ENCODE peak calls at places on chromosomes 6 and 20, in nine cellular contexts. R is CD8-positive, alpha-beta T cell; J is right lobe of liver; G is PC-3; P is ovary; U is HCT116; S is psoas muscle; N is left ventricle myocardium inferior; H is body of pancreas. M is an unnamed sample.

GRCh38 chr6:84764332-84765049 is at the start of gene TBX18:
- DNase-seq in R (no peak), J (peak), G (no peak), P (peak), U (peak), S (peak), N (peak), H (peak), M (peak)

GRCh38 chr20:48286571-48287551 is 501.6 kb upstream of the SULF2 start:
- DNase-seq in R (no peak), J (no peak), G (no peak), P (peak), U (no peak), S (no peak), N (no peak), H (no peak), M (no peak)

GRCh38 chr20:10337291-10337690 is 96.7 kb downstream of the MKKS start:
- DNase-seq in R (no peak), J (no peak), G (no peak), P (no peak), U (no peak), S (no peak), N (no peak), H (no peak), M (no peak)

GRCh38 chr20:40493071-40493470 is 196.0 kb downstream of the MAFB start:
- DNase-seq in R (no peak), J (peak), G (no peak), P (peak), U (no peak), S (peak), N (peak), H (peak), M (no peak)

GRCh38 chr6:72642435-72642834 is 20.6 kb downstream of the KCNQ5 start:
- DNase-seq in R (no peak), J (no peak), G (no peak), P (no peak), U (no peak), S (no peak), N (no peak), H (no peak), M (no peak)

GRCh38 chr20:38127011-38127621 is 38.0 kb downstream of the TGM2 start:
- DNase-seq in R (no peak), J (no peak), G (peak), P (peak), U (peak), S (peak), N (no peak), H (peak), M (peak)

GRCh38 chr6:161596807-161597505 is 323.1 kb upstream of the AGPAT4 start:
- DNase-seq in R (no peak), J (no peak), G (no peak), P (no peak), U (no peak), S (no peak), N (no peak), H (no peak), M (no peak)

GRCh38 chr6:167341038-167341613 is 16.2 kb downstream of the TTLL2 start:
- DNase-seq in R (no peak), J (no peak), G (no peak), P (no peak), U (no peak), S (no peak), N (no peak), H (no peak), M (no peak)

GRCh38 chr6:81977488-81977887 is 225.0 kb upstream of the TENT5A start:
- DNase-seq in R (no peak), J (no peak), G (peak), P (no peak), U (no peak), S (no peak), N (no peak), H (no peak), M (no peak)

GRCh38 chr6:155580904-155581303 is 125.3 kb upstream of the NOX3 start:
- DNase-seq in R (no peak), J (no peak), G (no peak), P (no peak), U (no peak), S (no peak), N (no peak), H (no peak), M (no peak)
- TF ChIP-seq CTCF in R (no peak), J (no peak), G (peak), P (no peak), U (peak), S (no peak), N (peak), H (no peak), M (no peak)

GRCh38 chr6:75024796-75025195 is 181.1 kb downstream of the COL12A1 start:
- DNase-seq in R (no peak), J (no peak), G (no peak), P (no peak), U (no peak), S (no peak), N (no peak), H (no peak), M (no peak)

GRCh38 chr6:75023634-75024033 is 182.2 kb downstream of the COL12A1 start:
- DNase-seq in R (no peak), J (no peak), G (peak), P (no peak), U (no peak), S (no peak), N (no peak), H (no peak), M (no peak)

DNA sequence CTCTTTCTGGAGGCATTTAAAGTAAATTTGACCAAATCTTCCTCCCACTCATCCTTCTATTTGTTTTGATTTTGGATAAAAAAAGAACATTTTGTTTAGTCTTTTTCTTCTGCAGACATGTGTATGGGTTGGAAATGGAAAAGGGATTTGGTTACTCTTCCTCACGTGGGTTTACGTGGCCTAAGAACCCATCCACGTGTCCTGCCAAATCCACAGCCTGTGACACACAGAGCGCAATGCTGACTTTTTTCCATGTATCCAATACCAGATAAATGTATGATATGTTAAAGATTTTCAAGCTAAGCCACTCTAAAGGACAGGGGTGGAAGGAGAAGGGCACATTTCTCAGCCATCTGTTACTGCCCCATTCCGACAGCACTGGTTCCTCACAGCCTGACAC is 176.5 kb downstream of the COL12A1 start:
- DNase-seq in R (no peak), J (no peak), G (no peak), P (peak), U (no peak), S (no peak), N (no peak), H (no peak), M (no peak)
- H3K27ac ChIP-seq in R (no peak), J (no peak), G (no peak), P (no peak), U (no peak), S (no peak), N (no peak), H (no peak), M (no peak)

GRCh38 chr6:3776881-3777507 is 25.5 kb upstream of the PXDC1 start:
- DNase-seq in R (no peak), J (no peak), G (no peak), P (no peak), U (no peak), S (no peak), N (no peak), H (no peak), M (no peak)
- TF ChIP-seq CTCF in R (no peak), J (no peak), G (peak), P (no peak), U (no peak), S (no peak), N (no peak), H (no peak), M (no peak)

GRCh38 chr20:1503564-1504227 is 12.5 kb upstream of the SIRPB2 start:
- DNase-seq in R (peak), J (peak), G (peak), P (no peak), U (peak), S (peak), N (peak), H (peak), M (peak)
- H3K27ac ChIP-seq in R (no peak), J (no peak), G (peak), P (no peak), U (no peak), S (no peak), N (no peak), H (no peak), M (no peak)

GRCh38 chr6:19869464-19869863 is 32.3 kb downstream of the ID4 start:
- DNase-seq in R (no peak), J (no peak), G (peak), P (no peak), U (no peak), S (no peak), N (no peak), H (no peak), M (no peak)

GRCh38 chr6:19876672-19877071 is 39.5 kb downstream of the ID4 start:
- DNase-seq in R (no peak), J (no peak), G (no peak), P (no peak), U (no peak), S (no peak), N (no peak), H (no peak), M (no peak)

GRCh38 chr6:19866900-19867627 is 29.9 kb downstream of the ID4 start:
- DNase-seq in R (no peak), J (no peak), G (peak), P (no peak), U (peak), S (no peak), N (no peak), H (no peak), M (no peak)

GRCh38 chr6:19870322-19870721 is 33.2 kb downstream of the ID4 start:
- DNase-seq in R (no peak), J (no peak), G (no peak), P (no peak), U (no peak), S (no peak), N (no peak), H (peak), M (no peak)

GRCh38 chr6:19873031-19873430 is 35.9 kb downstream of the ID4 start:
- DNase-seq in R (no peak), J (no peak), G (peak), P (no peak), U (no peak), S (no peak), N (no peak), H (no peak), M (no peak)
- TF ChIP-seq CTCF in R (no peak), J (no peak), G (peak), P (no peak), U (peak), S (no peak), N (no peak), H (no peak), M (no peak)

GRCh38 chr6:11092654-11093053 is 980 bp upstream of the SMIM13 start:
- DNase-seq in R (no peak), J (no peak), G (no peak), P (no peak), U (no peak), S (no peak), N (no peak), H (no peak), M (no peak)
- H3K27ac ChIP-seq in R (peak), J (no peak), G (no peak), P (no peak), U (peak), S (peak), N (peak), H (peak), M (peak)

GRCh38 chr20:33007376-33008335 is at the start of gene BPIFB2:
- DNase-seq in R (no peak), J (peak), G (no peak), P (no peak), U (no peak), S (peak), N (no peak), H (no peak), M (no peak)

GRCh38 chr20:33005908-33006775 is 1.4 kb upstream of the BPIFB2 start:
- DNase-seq in R (no peak), J (no peak), G (no peak), P (no peak), U (no peak), S (no peak), N (no peak), H (no peak), M (no peak)

GRCh38 chr20:33006776-33007375 is 628 bp upstream of the BPIFB2 start:
- DNase-seq in R (no peak), J (no peak), G (no peak), P (no peak), U (no peak), S (peak), N (no peak), H (no peak), M (no peak)

GRCh38 chr20:33004141-33004751 is at the start of gene SUN5:
- DNase-seq in R (no peak), J (no peak), G (no peak), P (no peak), U (no peak), S (no peak), N (no peak), H (no peak), M (no peak)

GRCh38 chr20:33005132-33005566 is 916 bp upstream of the SUN5 start:
- DNase-seq in R (peak), J (no peak), G (peak), P (no peak), U (peak), S (no peak), N (no peak), H (no peak), M (no peak)
- TF ChIP-seq CTCF in R (peak), J (peak), G (peak), P (no peak), U (peak), S (peak), N (peak), H (no peak), M (no peak)

GRCh38 chr6:116370717-116371383 is at the start of gene DSE:
- DNase-seq in R (peak), J (peak), G (peak), P (peak), U (no peak), S (peak), N (peak), H (peak), M (peak)
- H3K27ac ChIP-seq in R (no peak), J (peak), G (peak), P (peak), U (peak), S (peak), N (peak), H (peak), M (peak)

GRCh38 chr20:34675993-34676641 is 775 bp downstream of the PIGU start:
- DNase-seq in R (no peak), J (no peak), G (no peak), P (no peak), U (no peak), S (no peak), N (no peak), H (no peak), M (no peak)

GRCh38 chr20:34673411-34673810 is 3.5 kb downstream of the PIGU start:
- DNase-seq in R (no peak), J (no peak), G (no peak), P (no peak), U (no peak), S (no peak), N (no peak), H (no peak), M (no peak)

GRCh38 chr20:34675561-34675960 is 1.3 kb downstream of the PIGU start:
- DNase-seq in R (no peak), J (no peak), G (no peak), P (no peak), U (no peak), S (no peak), N (no peak), H (no peak), M (no peak)

GRCh38 chr20:34680586-34680985 is 3.7 kb upstream of the PIGU start:
- DNase-seq in R (no peak), J (no peak), G (no peak), P (no peak), U (no peak), S (no peak), N (no peak), H (no peak), M (no peak)

GRCh38 chr20:34676642-34677373 is at the start of gene PIGU:
- DNase-seq in R (peak), J (peak), G (peak), P (peak), U (peak), S (peak), N (peak), H (peak), M (peak)
- TF ChIP-seq CTCF in R (no peak), J (peak), G (no peak), P (peak), U (no peak), S (peak), N (peak), H (no peak), M (no peak)

GRCh38 chr6:107491791-107492674 is 2.1 kb downstream of the SOBP start:
- DNase-seq in R (no peak), J (no peak), G (no peak), P (peak), U (no peak), S (peak), N (peak), H (no peak), M (no peak)

GRCh38 chr6:107495196-107495643 is 5.3 kb downstream of the SOBP start:
- DNase-seq in R (no peak), J (no peak), G (no peak), P (no peak), U (no peak), S (no peak), N (no peak), H (no peak), M (no peak)

GRCh38 chr6:107491059-107491609 is 1.2 kb downstream of the SOBP start:
- DNase-seq in R (peak), J (peak), G (no peak), P (peak), U (no peak), S (peak), N (peak), H (peak), M (peak)

GRCh38 chr6:107496041-107496440 is 6.1 kb downstream of the SOBP start:
- DNase-seq in R (no peak), J (no peak), G (no peak), P (no peak), U (no peak), S (no peak), N (no peak), H (no peak), M (no peak)

DNA sequence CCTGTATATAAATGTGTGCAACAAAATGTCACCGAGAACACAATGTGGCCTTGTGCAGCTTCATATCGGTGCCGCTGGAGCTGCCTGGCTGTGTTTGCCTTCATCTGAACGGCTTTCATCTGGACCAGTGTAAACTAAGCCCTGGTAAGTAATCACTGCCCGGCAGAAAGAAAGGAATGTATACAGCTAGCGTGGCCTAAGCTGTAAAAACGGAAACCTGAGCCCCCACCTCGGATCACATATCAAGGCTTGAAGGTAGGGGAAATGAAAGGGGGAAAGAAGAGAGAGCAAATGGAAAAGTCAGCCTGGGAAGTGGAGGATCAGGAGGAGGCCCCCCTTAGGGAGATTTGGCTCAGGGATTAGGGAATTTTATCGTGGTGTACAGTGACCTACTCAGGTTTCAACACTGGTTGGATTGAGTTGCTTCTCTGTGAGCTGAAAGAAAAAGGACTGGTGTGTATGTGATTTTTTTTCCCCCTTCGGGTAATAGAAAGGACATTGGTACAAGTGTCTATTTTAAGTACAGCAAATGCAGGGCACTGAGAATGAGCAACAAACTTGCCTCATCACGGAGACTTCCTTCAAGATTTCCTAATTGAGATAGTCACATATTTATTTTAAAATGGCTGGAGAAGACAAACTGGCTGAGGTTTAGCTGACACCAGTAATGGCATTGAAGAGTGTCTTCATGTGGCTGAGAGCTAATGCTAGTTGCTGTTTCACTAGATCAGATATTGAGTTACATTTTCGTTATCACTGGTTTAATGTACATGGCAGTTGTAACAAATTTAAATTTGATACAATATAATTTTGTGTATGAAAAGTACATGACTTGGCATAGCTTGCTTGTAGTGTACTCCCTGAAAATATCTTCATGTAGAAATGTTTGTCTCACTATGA is 3.5 kb downstream of the SOBP start:
- DNase-seq in R (no peak), J (no peak), G (no peak), P (no peak), U (no peak), S (peak), N (no peak), H (no peak), M (no peak)
- H3K27ac ChIP-seq in R (no peak), J (no peak), G (no peak), P (no peak), U (no peak), S (peak), N (peak), H (peak), M (peak)